ENCODE peak calls at places on chromosome 9, in eight cellular contexts. Y is fibroblast of lung, K is RWPE1, S is cardiac fibroblast, A is GM13976, G is LNCaP clone FGC, I is nephron progenitor cell, Z is endothelial cell. F is an unnamed sample.

GRCh38 chr9:24936117-24936516 is 390.4 kb upstream of the IZUMO3 start:
- DNase-seq in S (no peak), I (no peak), A (no peak), G (no peak), Z (no peak), Y (no peak), K (no peak), F (no peak)

GRCh38 chr9:4788703-4789102 is 4.0 kb upstream of the RCL1 start:
- DNase-seq in K (no peak), Y (no peak), S (no peak), G (no peak), I (no peak), A (no peak), Z (no peak), F (no peak)

GRCh38 chr9:113541019-113541900 is 77.7 kb downstream of the RGS3 start:
- DNase-seq in Y (peak), S (peak), Z (no peak), G (no peak), A (no peak), I (peak), K (peak), F (no peak)

GRCh38 chr9:89278997-89279739 is 31.8 kb upstream of the CKS2 start:
- DNase-seq in I (peak), A (peak), Z (peak), Y (peak), K (peak), S (peak), G (no peak), F (no peak)

GRCh38 chr9:126151031-126151670 is 175.5 kb upstream of the MVB12B start:
- DNase-seq in G (peak), I (no peak), K (no peak), Y (peak), S (no peak), A (peak), Z (no peak), F (no peak)

GRCh38 chr9:84955971-84956370 is 286.4 kb downstream of the NTRK2 start:
- DNase-seq in I (no peak), S (no peak), A (no peak), K (no peak), Y (peak), Z (no peak), G (no peak), F (no peak)

GRCh38 chr9:105338308-105338707 is 93.9 kb downstream of the SLC44A1 start:
- DNase-seq in S (no peak), K (no peak), I (no peak), G (no peak), Z (no peak), Y (no peak), A (no peak), F (no peak)

GRCh38 chr9:714675-715074 is 126.8 kb upstream of the DMRT1 start:
- DNase-seq in K (no peak), G (no peak), S (no peak), I (no peak), Y (no peak), A (no peak), Z (no peak), F (no peak)

GRCh38 chr9:86660146-86660545 is 287.2 kb downstream of the GAS1 start:
- DNase-seq in G (no peak), Z (no peak), K (peak), S (peak), A (no peak), I (no peak), Y (peak), F (no peak)

GRCh38 chr9:15079989-15080388 is 169.8 kb upstream of the FREM1 start:
- DNase-seq in G (no peak), S (no peak), Z (no peak), A (no peak), I (no peak), Y (no peak), K (no peak), F (no peak)

GRCh38 chr9:35432076-35432475 is 57.8 kb upstream of the RUSC2 start:
- DNase-seq in Z (no peak), Y (no peak), G (no peak), A (no peak), I (no peak), K (no peak), S (peak), F (no peak)

GRCh38 chr9:79007701-79008483 is 563.9 kb upstream of the TLE4 start:
- DNase-seq in A (no peak), S (no peak), Y (no peak), I (no peak), G (no peak), Z (no peak), K (no peak), F (no peak)

GRCh38 chr9:4497855-4498254 is 7.6 kb downstream of the SLC1A1 start:
- DNase-seq in G (no peak), S (peak), Y (peak), Z (no peak), A (no peak), I (no peak), K (no peak), F (no peak)

GRCh38 chr9:80163889-80164288 is 592.1 kb downstream of the TLE4 start:
- DNase-seq in G (no peak), Z (no peak), Y (no peak), A (no peak), S (no peak), K (no peak), I (no peak), F (no peak)

DNA sequence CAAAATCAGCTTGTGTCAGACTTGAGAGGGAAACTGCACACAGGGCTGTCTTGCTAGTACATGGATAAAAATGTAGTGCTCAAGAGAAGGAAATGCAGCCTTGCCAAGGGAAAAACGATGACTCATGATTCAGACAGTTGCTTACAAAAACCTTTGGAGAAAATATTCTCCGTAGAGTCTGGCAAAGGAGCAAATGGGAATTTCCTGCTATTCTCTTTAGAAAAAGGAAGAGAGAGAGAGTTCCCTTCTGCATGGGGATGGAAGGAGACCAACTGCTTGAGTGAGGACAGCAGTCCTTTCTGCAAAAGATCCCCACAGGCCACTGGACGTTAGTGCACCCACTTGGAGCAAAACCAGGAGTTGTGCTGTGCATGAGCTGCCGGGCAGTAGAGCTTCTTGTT is 7.6 kb downstream of the IFNB1 start:
- DNase-seq in I (no peak), Y (peak), Z (peak), S (peak), G (peak), K (peak), A (no peak), F (no peak)
- TF ChIP-seq CTCF in I (peak), Y (peak), Z (peak), S (peak), G (peak), K (peak), A (no peak), F (no peak)

DNA sequence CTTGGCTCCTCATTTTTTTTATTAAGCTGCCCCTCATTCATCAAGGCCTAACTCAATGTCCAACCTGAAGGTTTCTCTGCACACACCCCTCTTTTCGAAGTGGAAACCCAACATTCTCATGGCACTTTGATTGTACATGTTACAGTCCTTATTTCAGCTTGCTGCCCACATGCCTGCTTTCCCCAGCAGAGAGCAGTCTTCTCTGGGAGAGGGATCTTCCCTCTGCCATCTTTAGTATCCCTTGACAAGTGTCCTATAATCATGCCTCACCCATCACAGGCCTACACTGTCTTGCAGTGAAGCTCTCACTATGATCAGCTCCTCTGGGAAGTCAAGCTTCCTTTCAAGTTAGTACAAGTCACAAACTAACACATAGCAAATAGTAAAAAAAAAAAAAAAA is 175.1 kb downstream of the ACER2 start:
- DNase-seq in A (no peak), Y (no peak), S (no peak), I (no peak), G (no peak), Z (no peak), K (no peak), F (no peak)
- TF ChIP-seq CTCF in A (no peak), Y (no peak), S (no peak), I (no peak), G (peak), Z (no peak), K (no peak), F (no peak)

GRCh38 chr9:128393971-128394370 is 22.8 kb downstream of the URM1 start:
- DNase-seq in G (no peak), I (no peak), S (no peak), Y (no peak), Z (no peak), K (no peak), A (no peak), F (no peak)

GRCh38 chr9:128396970-128397613 is 23.6 kb upstream of the CERCAM start:
- DNase-seq in S (no peak), Y (no peak), K (no peak), G (no peak), A (no peak), Z (no peak), I (no peak), F (no peak)

GRCh38 chr9:128399851-128400250 is 20.8 kb upstream of the CERCAM start:
- DNase-seq in Z (no peak), S (no peak), I (no peak), G (no peak), A (no peak), K (no peak), Y (no peak), F (no peak)

GRCh38 chr9:128394404-128395168 is 23.4 kb downstream of the URM1 start:
- DNase-seq in Y (no peak), A (no peak), I (no peak), Z (no peak), K (no peak), S (no peak), G (no peak), F (no peak)

DNA sequence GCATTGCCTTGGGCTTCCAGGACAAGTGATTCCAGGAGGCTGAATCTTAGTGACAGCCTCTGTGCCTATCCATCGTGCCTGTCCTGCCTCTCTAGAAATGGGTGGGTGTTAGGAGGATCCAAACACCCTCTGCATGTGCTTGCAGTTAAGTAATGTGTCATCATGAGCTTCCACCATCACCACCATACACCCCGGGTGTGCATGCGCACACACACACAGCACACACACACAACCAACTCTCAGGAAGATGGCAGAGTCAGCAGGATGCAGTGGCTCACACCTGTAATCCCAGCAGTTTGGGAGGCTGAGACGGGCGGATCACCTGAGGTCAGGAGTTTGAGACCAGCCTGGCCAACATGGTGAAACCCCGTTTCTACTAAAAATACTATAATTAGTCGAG is 22.8 kb upstream of the CERCAM start:
- DNase-seq in G (no peak), I (no peak), Z (no peak), A (no peak), Y (no peak), S (no peak), K (no peak), F (no peak)
- TF ChIP-seq CTCF in G (no peak), I (no peak), Z (no peak), A (no peak), Y (no peak), S (no peak), K (no peak), F (no peak)

DNA sequence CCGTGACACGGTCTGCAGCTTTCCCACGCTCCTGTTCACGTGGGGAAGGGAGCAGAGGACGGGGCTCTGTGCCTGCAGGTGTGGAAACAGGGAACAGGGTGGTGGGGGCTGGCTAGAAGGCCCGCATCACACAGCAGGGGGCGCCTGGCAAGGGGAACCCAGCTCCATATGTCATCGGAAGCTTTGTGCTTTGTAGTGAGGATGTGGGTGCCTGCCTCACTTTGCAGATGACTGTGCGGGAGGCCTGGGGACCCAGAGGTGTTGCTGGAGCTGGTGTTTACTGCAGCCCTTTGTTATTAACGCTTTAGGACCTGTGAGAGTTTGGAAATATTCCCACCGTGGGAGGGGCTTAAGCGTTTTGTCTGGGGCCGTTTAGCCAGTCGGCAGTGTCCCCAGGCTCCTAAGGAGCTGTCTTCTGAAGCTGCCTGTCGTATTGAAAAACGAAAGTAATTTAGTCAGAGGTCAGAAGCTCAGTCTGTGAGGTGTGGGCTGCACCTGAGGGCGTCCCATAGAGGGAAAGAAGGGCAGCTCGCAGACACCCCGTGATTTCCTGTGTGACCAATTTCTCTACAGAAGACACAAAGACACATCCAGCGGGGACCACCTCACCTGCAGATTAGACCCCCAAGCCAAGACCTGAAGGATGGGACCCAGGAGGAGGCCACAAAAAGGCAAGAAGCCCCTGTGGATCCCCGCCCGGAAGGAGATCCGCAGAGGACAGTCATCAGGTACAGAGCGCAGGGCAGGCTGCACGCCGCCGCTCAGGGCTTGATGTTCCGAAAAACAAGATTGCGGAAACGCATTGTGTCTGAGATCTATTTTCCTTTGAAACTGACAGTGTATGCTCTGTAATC is 9.1 kb downstream of the MAN1B1 start:
- DNase-seq in Y (no peak), A (peak), I (no peak), Z (no peak), K (no peak), S (no peak), G (no peak), F (peak)
- TF ChIP-seq CTCF in Y (no peak), A (peak), I (no peak), Z (no peak), K (no peak), S (no peak), G (no peak), F (peak)

GRCh38 chr9:13224366-13224765 is 55.1 kb downstream of the MPDZ start:
- DNase-seq in G (no peak), I (no peak), Y (no peak), K (no peak), A (no peak), S (no peak), Z (no peak), F (no peak)
- TF ChIP-seq CTCF in G (no peak), I (no peak), Y (no peak), K (no peak), A (no peak), S (no peak), Z (no peak), F (no peak)

GRCh38 chr9:75604661-75605060 is 285.8 kb upstream of the PCSK5 start:
- DNase-seq in I (no peak), A (no peak), G (no peak), S (no peak), Z (no peak), Y (no peak), K (no peak), F (no peak)

GRCh38 chr9:75599249-75599648 is 291.2 kb upstream of the PCSK5 start:
- DNase-seq in I (no peak), A (no peak), Z (no peak), G (no peak), Y (no peak), S (no peak), K (no peak), F (no peak)

GRCh38 chr9:75602074-75602473 is 288.4 kb upstream of the PCSK5 start:
- DNase-seq in A (no peak), K (no peak), Z (no peak), S (no peak), G (no peak), Y (no peak), I (no peak), F (no peak)

GRCh38 chr9:75601280-75601679 is 289.2 kb upstream of the PCSK5 start:
- DNase-seq in K (no peak), I (no peak), S (peak), A (no peak), G (no peak), Z (no peak), Y (no peak), F (no peak)
- TF ChIP-seq CTCF in K (no peak), I (no peak), S (no peak), A (no peak), G (peak), Z (no peak), Y (no peak), F (no peak)

GRCh38 chr9:134551657-134552348 is 89.8 kb upstream of the COL5A1 start:
- DNase-seq in S (peak), Z (no peak), Y (peak), I (no peak), G (no peak), K (peak), A (no peak), F (no peak)
- TF ChIP-seq CTCF in S (no peak), Z (no peak), Y (no peak), I (no peak), G (no peak), K (no peak), A (no peak), F (no peak)

DNA sequence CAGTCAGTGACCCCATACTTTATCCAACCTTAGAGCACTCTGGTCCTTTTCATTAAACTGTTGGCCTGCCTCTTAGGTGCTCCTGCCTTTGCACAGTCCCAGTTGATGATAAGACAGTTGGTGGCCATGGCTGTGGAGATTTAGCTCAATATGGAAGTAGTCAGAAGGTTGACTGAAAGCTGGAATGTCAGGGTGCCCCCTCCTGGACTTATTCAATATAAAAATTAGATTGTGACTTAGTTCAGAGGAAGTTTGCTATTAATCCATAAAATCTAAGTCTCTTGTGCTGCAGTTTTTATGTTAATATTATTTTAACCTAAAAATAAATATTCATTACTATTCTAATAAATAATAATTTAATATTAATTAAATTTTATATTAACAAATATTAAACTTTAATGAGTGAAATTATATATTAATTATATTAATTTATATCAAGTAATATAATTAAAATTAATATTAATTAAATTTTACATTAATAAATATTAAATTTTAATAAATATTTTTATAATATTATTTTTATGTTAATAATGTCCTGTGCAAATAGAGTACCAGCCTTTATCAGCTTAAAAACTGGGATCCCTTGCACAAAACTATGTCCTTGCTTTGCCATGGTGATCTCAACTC is 77.7 kb upstream of the ADAMTSL1 start:
- DNase-seq in Z (no peak), Y (peak), S (peak), G (no peak), A (peak), K (no peak), I (no peak), F (no peak)
- TF ChIP-seq CTCF in Z (peak), Y (no peak), S (peak), G (peak), A (no peak), K (no peak), I (peak), F (no peak)